ENCODE peak calls at places on chromosome 20, in six cellular contexts. X is T47D, L is HepG2, S is SK-N-SH, T is GM12878, H is H1. Z is an unnamed sample.

GRCh38 chr20:45337367-45338120 is 10.7 kb downstream of the SDC4 start:
- DNase-seq in X (peak), L (peak), S (no peak), T (no peak), H (peak), Z (no peak)

GRCh38 chr20:19888269-19888669 is 128.9 kb upstream of the NAA20 start:
- DNase-seq in X (no peak), L (no peak), S (no peak), T (no peak), H (no peak), Z (no peak)

GRCh38 chr20:4134355-4134834 is 119.0 kb upstream of the RNF24 start:
- DNase-seq in X (no peak), L (no peak), S (no peak), T (no peak), H (no peak), Z (no peak)

GRCh38 chr20:57293998-57294397 is 27.6 kb upstream of the BMP7 start:
- DNase-seq in X (no peak), L (no peak), S (no peak), T (no peak), H (no peak), Z (no peak)

GRCh38 chr20:57161478-57162194 is 104.8 kb downstream of the BMP7 start:
- DNase-seq in X (no peak), L (no peak), S (no peak), T (no peak), H (no peak), Z (no peak)

GRCh38 chr20:24607402-24607801 is 138.0 kb downstream of the SYNDIG1 start:
- DNase-seq in X (no peak), L (no peak), S (no peak), T (no peak), H (no peak), Z (no peak)

GRCh38 chr20:64260239-64260638 is 4.7 kb downstream of the PCMTD2 start:
- DNase-seq in X (no peak), L (no peak), S (no peak), T (no peak), H (peak), Z (no peak)

GRCh38 chr20:23823621-23824324 is 2.8 kb downstream of the CST2 start:
- DNase-seq in X (no peak), L (no peak), S (no peak), T (no peak), H (no peak), Z (no peak)

GRCh38 chr20:41408986-41409385 is 42.4 kb upstream of the EMILIN3 start:
- DNase-seq in X (no peak), L (no peak), S (peak), T (no peak), H (no peak), Z (no peak)

GRCh38 chr20:40535816-40536215 is 153.2 kb downstream of the MAFB start:
- DNase-seq in X (no peak), L (no peak), S (no peak), T (no peak), H (no peak), Z (no peak)

GRCh38 chr20:34922654-34923381 is 32.8 kb downstream of the GSS start:
- DNase-seq in X (peak), L (peak), S (no peak), T (no peak), H (no peak), Z (no peak)

GRCh38 chr20:24633026-24633425 is 163.6 kb downstream of the SYNDIG1 start:
- DNase-seq in X (no peak), L (no peak), S (no peak), T (no peak), H (peak), Z (no peak)

GRCh38 chr20:4956200-4956810 is 45.0 kb downstream of the SLC23A2 start:
- DNase-seq in X (peak), L (peak), S (peak), T (no peak), H (no peak), Z (peak)

GRCh38 chr20:23187759-23188158 is 101.6 kb upstream of the CD93 start:
- DNase-seq in X (peak), L (no peak), S (no peak), T (no peak), H (no peak), Z (no peak)

GRCh38 chr20:3805594-3806264 is 9.6 kb downstream of the CDC25B start:
- DNase-seq in X (no peak), L (no peak), S (no peak), T (no peak), H (no peak), Z (no peak)

GRCh38 chr20:47597090-47597489 is 95.4 kb downstream of the NCOA3 start:
- DNase-seq in X (no peak), L (no peak), S (no peak), T (no peak), H (no peak), Z (no peak)

GRCh38 chr20:38343107-38343797 is 3.0 kb upstream of the LBP start:
- DNase-seq in X (no peak), L (peak), S (no peak), T (no peak), H (no peak), Z (no peak)

GRCh38 chr20:51712501-51713212 is 55.5 kb downstream of the ATP9A start:
- DNase-seq in X (peak), L (peak), S (peak), T (no peak), H (peak), Z (peak)

GRCh38 chr20:44805991-44806729 is 4.2 kb downstream of the RIMS4 start:
- DNase-seq in X (peak), L (no peak), S (peak), T (no peak), H (peak), Z (no peak)

GRCh38 chr20:50283922-50284810 is 93.5 kb downstream of the CEBPB start:
- DNase-seq in X (peak), L (peak), S (no peak), T (no peak), H (no peak), Z (peak)

GRCh38 chr20:33209789-33210188 is 7.4 kb upstream of the BPIFA3 start:
- DNase-seq in X (peak), L (peak), S (no peak), T (no peak), H (peak), Z (peak)

GRCh38 chr20:45433316-45433715 is 17.4 kb downstream of the PIGT start:
- DNase-seq in X (no peak), L (no peak), S (no peak), T (no peak), H (no peak), Z (no peak)

GRCh38 chr20:38617011-38617829 is 15.6 kb downstream of the ARHGAP40 start:
- DNase-seq in X (peak), L (peak), S (no peak), T (no peak), H (no peak), Z (no peak)

GRCh38 chr20:26208296-26209091 is 511.8 kb upstream of the ZNF337 start:
- DNase-seq in X (no peak), L (no peak), S (peak), T (no peak), H (peak), Z (no peak)

GRCh38 chr20:61753196-61753942 is 312.3 kb downstream of the TAF4 start:
- DNase-seq in X (no peak), L (no peak), S (no peak), T (no peak), H (no peak), Z (no peak)

GRCh38 chr20:34762031-34762555 is 57.9 kb downstream of the TP53INP2 start:
- DNase-seq in X (no peak), L (no peak), S (no peak), T (no peak), H (no peak), Z (no peak)

GRCh38 chr20:22805219-22805618 is 220.8 kb upstream of the FOXA2 start:
- DNase-seq in X (peak), L (peak), S (no peak), T (no peak), H (no peak), Z (no peak)

DNA sequence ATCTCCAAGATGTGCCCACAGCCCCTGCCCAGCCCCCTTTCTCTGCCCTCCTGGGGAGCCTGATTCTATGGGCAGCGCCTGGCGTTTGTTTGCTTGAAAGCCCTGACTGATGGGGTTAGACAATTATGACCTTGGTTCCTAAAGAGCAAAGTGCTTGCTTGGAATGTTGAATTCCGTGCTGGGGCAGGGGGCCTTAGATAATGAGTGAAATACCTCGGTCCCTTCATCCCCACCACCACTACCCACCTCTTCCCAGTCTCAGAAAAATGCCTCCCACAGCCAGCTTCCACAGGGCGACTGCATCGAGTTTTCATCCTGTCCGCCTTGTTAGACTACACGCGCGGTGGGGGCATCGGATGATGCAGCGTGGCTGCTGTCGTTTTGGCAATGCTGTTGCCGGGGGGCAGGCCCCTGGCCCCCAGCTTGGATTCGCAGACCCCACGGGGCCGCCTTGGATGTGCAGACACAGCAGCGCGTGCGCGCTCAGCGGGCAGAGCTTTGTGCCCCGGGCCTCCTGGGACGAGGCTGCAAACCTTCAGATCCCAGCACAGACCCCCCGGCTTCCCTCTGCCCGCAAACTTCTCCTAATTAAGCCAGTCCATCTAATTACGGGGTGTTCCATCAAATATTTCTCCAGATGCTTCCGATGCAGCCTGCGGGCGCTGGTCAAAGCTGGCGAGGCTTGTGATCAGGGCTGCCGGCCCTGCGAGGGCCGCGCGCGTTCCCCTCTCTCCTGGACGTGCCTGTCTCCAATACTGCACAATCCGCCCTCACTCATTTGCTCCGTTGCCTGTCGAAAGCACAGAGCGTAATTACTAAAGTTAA is 86.1 kb downstream of the LINC00237 start:
- DNase-seq in X (no peak), L (peak), S (peak), T (no peak), H (peak), Z (no peak)
- TF ChIP-seq JUND in X (no peak), L (peak), S (no peak), T (no peak), H (no peak), Z (no peak)

GRCh38 chr20:8303651-8304050 is 171.6 kb downstream of the PLCB1 start:
- DNase-seq in X (no peak), L (no peak), S (no peak), T (no peak), H (no peak), Z (no peak)

GRCh38 chr20:8304124-8304800 is 172.2 kb downstream of the PLCB1 start:
- DNase-seq in X (no peak), L (no peak), S (no peak), T (no peak), H (no peak), Z (no peak)

GRCh38 chr20:8305449-8305978 is 173.4 kb downstream of the PLCB1 start:
- DNase-seq in X (peak), L (peak), S (peak), T (peak), H (peak), Z (peak)

GRCh38 chr20:8309638-8310037 is 177.6 kb downstream of the PLCB1 start:
- DNase-seq in X (peak), L (no peak), S (no peak), T (no peak), H (no peak), Z (no peak)

DNA sequence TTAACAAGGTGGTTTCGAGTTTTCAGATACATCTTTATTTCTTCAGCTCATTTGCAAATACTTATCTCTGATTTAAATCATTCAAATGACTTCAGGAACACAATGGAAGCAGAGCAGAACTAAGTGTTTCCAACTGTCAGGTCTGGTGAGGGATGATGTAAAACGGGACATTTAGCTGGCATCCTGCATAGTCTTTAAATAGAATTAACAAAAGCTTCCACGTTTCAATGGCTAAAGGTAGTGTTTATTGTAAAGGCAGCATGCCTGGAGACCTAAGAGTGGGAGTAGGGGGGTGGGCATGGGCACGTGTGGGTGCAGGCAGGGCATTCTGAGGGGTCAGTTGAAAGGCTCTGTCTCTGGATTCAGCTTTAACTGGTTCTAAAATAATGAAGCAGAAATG is 174.8 kb downstream of the PLCB1 start:
- DNase-seq in X (no peak), L (no peak), S (peak), T (no peak), H (no peak), Z (no peak)
- TF ChIP-seq JUND in X (no peak), L (no peak), S (no peak), T (no peak), H (no peak), Z (no peak)

GRCh38 chr20:36920334-36920730 is 31.2 kb downstream of the SAMHD1 start:
- DNase-seq in X (no peak), L (no peak), S (no peak), T (no peak), H (no peak), Z (no peak)

GRCh38 chr20:36917943-36918342 is 33.6 kb downstream of the SAMHD1 start:
- DNase-seq in X (no peak), L (no peak), S (no peak), T (no peak), H (no peak), Z (no peak)

GRCh38 chr20:36916199-36916598 is 35.3 kb downstream of the SAMHD1 start:
- DNase-seq in X (no peak), L (no peak), S (no peak), T (no peak), H (no peak), Z (no peak)

GRCh38 chr20:36917240-36917639 is 34.3 kb downstream of the SAMHD1 start:
- DNase-seq in X (no peak), L (no peak), S (no peak), T (no peak), H (no peak), Z (no peak)

DNA sequence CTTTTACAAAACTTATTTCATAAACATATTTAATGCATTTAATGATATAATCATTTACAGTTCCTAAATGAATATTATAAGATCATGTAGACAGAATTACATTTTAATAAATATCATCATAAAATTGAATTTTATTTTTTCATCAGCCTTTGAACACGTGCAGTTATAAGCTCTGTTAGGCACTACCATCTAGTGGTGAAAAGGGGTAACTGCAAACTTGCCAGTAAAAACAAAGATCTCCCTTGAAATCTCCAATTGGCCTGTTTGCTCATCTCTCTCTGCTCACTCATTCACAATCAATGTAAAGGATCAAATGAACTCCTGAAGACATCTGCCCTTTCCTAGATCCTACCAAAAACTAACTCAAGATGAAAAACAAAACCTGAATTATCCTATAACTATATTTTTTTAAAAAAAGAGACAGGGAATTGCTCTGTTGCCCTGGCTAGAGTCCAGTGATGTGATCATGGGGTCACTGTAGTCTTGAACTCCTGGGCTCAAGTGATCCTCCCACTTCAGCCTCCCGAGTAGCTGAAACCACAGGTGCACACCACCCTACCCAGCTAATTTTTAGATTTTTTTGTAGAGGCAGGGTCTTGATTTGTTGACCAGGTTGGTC is 31.7 kb downstream of the SAMHD1 start:
- DNase-seq in X (peak), L (peak), S (peak), T (peak), H (no peak), Z (peak)
- TF ChIP-seq JUND in X (no peak), L (no peak), S (no peak), T (no peak), H (no peak), Z (no peak)

GRCh38 chr20:48758206-48758820 is 69.5 kb downstream of the PREX1 start:
- DNase-seq in X (no peak), L (no peak), S (no peak), T (no peak), H (no peak), Z (no peak)

GRCh38 chr20:48761914-48762313 is 65.9 kb downstream of the PREX1 start:
- DNase-seq in X (peak), L (no peak), S (no peak), T (no peak), H (no peak), Z (no peak)

GRCh38 chr20:48759631-48760245 is 68.1 kb downstream of the PREX1 start:
- DNase-seq in X (no peak), L (no peak), S (no peak), T (no peak), H (no peak), Z (no peak)

GRCh38 chr20:48761023-48761785 is 66.6 kb downstream of the PREX1 start:
- DNase-seq in X (no peak), L (no peak), S (no peak), T (no peak), H (no peak), Z (no peak)

GRCh38 chr20:48760403-48760889 is 67.4 kb downstream of the PREX1 start:
- DNase-seq in X (peak), L (no peak), S (no peak), T (no peak), H (no peak), Z (no peak)
- TF ChIP-seq JUND in X (no peak), L (no peak), S (no peak), T (no peak), H (no peak), Z (no peak)

DNA sequence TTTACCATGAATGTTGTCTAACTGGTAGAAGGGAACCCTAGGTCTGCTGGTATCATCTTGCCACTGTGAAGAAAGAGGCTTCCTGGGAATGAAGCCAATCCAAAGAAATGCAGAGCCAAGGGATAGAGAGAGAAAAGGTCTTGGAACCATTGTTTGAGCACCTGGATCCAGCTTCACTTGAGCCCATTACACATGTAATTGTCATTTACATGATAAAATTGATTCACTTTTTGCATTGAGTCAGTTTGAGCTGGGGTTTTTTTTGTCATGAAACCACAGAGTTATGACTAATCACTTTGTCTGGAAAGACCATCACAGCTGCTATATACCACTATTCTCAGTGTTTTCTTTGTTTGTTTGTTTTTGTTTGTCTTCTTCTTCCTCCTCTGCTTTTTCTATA is 112.3 kb downstream of the CBLN4 start:
- DNase-seq in X (no peak), L (no peak), S (no peak), T (no peak), H (no peak), Z (no peak)
- TF ChIP-seq JUND in X (no peak), L (no peak), S (no peak), T (no peak), H (no peak), Z (no peak)

DNA sequence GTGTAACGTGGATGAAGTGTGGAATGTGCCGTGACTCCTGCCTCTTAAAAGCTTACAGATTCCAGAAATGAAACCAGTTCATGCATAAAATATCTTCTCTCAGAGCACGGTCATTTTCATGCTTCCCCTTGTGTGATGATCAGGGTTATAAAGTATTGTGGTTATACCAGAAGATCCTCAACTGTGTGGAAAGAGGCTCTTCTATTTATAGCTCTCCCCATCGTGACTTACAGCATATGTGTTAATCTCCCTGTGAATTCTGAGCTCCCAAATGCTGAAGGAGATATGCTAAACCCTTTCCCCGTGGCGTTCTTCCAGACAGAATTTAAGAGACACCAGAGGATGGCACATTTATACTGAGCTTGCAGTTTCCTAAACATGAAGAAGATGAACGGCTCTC is 158.8 kb downstream of the CDH26 start:
- DNase-seq in X (no peak), L (no peak), S (no peak), T (no peak), H (no peak), Z (no peak)
- TF ChIP-seq JUND in X (no peak), L (no peak), S (no peak), T (no peak), H (no peak), Z (no peak)

DNA sequence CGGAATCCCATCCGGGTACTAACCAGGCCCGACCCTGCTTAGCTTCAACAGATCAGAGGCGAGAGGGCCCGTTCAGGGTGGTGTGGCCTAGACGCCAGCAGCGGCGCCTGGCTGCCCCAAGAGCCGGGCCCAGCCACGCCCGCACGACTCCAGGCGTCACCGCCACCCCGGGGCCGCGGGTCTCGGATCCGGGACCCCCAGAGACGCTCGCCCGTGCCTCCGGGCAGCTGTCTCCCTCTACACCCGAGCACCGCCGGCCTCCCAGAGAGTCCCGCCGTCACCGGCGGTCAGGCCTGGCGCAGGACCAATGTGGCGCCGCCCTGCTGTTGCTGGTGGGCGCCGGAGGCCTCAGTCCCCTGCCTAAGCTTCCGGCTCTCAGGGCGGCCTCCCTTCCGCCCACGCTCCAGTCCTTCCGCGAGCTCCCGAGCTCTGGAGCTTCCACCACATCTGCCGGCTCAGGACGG is 441.2 kb upstream of the DEFB115 start:
- DNase-seq in X (no peak), L (no peak), S (peak), T (no peak), H (no peak), Z (no peak)
- TF ChIP-seq JUND in X (no peak), L (no peak), S (no peak), T (no peak), H (no peak), Z (no peak)

Z was measured in HCT116.